ENCODE peak calls at places on chromosomes 16 and 17, in nine cellular contexts. M is breast epithelium; X is neural progenitor cell; B is effector memory CD4-positive, alpha-beta T cell; F is prostate gland; H is HCT116; K is transverse colon; O is uterus; E is body of pancreas. G is an unnamed sample.

GRCh38 chr16:54934536-54935410 is 4.1 kb downstream of the IRX5 start:
- DNase-seq in B (no peak), X (peak), M (peak), H (no peak), F (peak), E (no peak), O (no peak), K (no peak), G (no peak)

GRCh38 chr16:83785455-83785854 is 22.3 kb upstream of the HSBP1 start:
- DNase-seq in O (no peak), E (no peak), B (no peak), H (no peak), F (no peak), M (no peak), K (no peak), X (no peak), G (no peak)

GRCh38 chr17:1918346-1919021 is 88.7 kb downstream of the RPA1 start:
- DNase-seq in H (no peak), B (no peak), E (no peak), K (no peak), O (no peak), M (no peak), X (no peak), F (no peak), G (no peak)

GRCh38 chr17:49403514-49404289 is 11.0 kb downstream of the PHB1 start:
- DNase-seq in H (no peak), M (peak), X (no peak), B (no peak), O (no peak), K (no peak), E (no peak), F (peak), G (no peak)

GRCh38 chr17:7825206-7825980 is 8.6 kb upstream of the KDM6B start:
- DNase-seq in X (peak), H (no peak), O (no peak), K (no peak), F (no peak), M (no peak), B (no peak), E (peak), G (no peak)

GRCh38 chr16:84785843-84786538 is 33.8 kb upstream of the CRISPLD2 start:
- DNase-seq in K (peak), E (peak), O (no peak), B (no peak), H (no peak), X (no peak), M (no peak), F (no peak), G (peak)

GRCh38 chr16:13289515-13289914 is 388.1 kb downstream of the SHISA9 start:
- DNase-seq in X (no peak), M (no peak), E (no peak), F (no peak), O (no peak), K (no peak), B (no peak), H (no peak), G (no peak)

GRCh38 chr16:69894675-69895074 is 56.5 kb upstream of the CLEC18A start:
- DNase-seq in E (no peak), B (no peak), O (no peak), K (no peak), M (peak), F (no peak), X (no peak), H (no peak), G (no peak)

GRCh38 chr16:72256398-72257048 is 84.6 kb upstream of the PMFBP1 start:
- DNase-seq in H (no peak), F (no peak), O (no peak), X (no peak), M (no peak), K (no peak), E (no peak), B (no peak), G (no peak)

GRCh38 chr17:29549169-29549935 is 17.5 kb downstream of the ABHD15 start:
- DNase-seq in X (no peak), K (no peak), H (no peak), B (no peak), F (no peak), O (no peak), M (no peak), E (no peak), G (no peak)

GRCh38 chr17:45228121-45228941 is 6.6 kb downstream of the FMNL1 start:
- DNase-seq in E (peak), X (no peak), K (peak), B (no peak), M (no peak), F (no peak), O (no peak), H (no peak), G (no peak)

GRCh38 chr16:57377080-57377841 is 5.0 kb downstream of the CX3CL1 start:
- DNase-seq in E (no peak), F (no peak), K (no peak), O (no peak), M (peak), H (no peak), X (no peak), B (no peak), G (no peak)

GRCh38 chr17:41406205-41406604 is 8.8 kb upstream of the KRT31 start:
- DNase-seq in F (no peak), B (no peak), X (peak), O (no peak), K (no peak), M (no peak), H (no peak), E (no peak), G (no peak)

GRCh38 chr17:45307290-45308015 is 9.4 kb downstream of the MAP3K14 start:
- DNase-seq in F (peak), O (peak), X (no peak), M (no peak), H (no peak), B (no peak), K (no peak), E (peak), G (no peak)

GRCh38 chr17:3963214-3964201 is 729 bp downstream of the ATP2A3 start:
- DNase-seq in E (peak), M (no peak), B (peak), F (no peak), O (no peak), X (peak), K (peak), H (no peak), G (no peak)

GRCh38 chr17:17001874-17002520 is 30.1 kb upstream of the TNFRSF13B start:
- DNase-seq in H (peak), F (peak), B (peak), E (peak), O (peak), M (peak), K (peak), X (peak), G (peak)

GRCh38 chr16:83932955-83933673 is 19.9 kb upstream of the OSGIN1 start:
- DNase-seq in O (no peak), F (no peak), E (no peak), X (no peak), M (no peak), B (no peak), K (no peak), H (no peak), G (no peak)

GRCh38 chr16:71895679-71896385 is 501 bp downstream of the IST1 start:
- DNase-seq in O (no peak), E (peak), M (peak), F (peak), H (no peak), X (peak), B (no peak), K (peak), G (peak)

GRCh38 chr17:80738406-80738805 is 193.8 kb downstream of the RPTOR start:
- DNase-seq in M (no peak), O (no peak), F (no peak), E (no peak), H (no peak), X (no peak), K (no peak), B (no peak), G (no peak)

GRCh38 chr17:46979023-46979870 is at the start of gene RPRML:
- DNase-seq in E (peak), B (no peak), F (no peak), M (no peak), H (no peak), K (peak), X (peak), O (peak), G (peak)

GRCh38 chr17:46976626-46977270 is 2.3 kb downstream of the RPRML start:
- DNase-seq in H (no peak), K (no peak), B (no peak), O (no peak), M (no peak), X (peak), F (no peak), E (no peak), G (no peak)

GRCh38 chr17:46978489-46979022 is 497 bp downstream of the RPRML start:
- DNase-seq in O (no peak), B (no peak), E (peak), K (no peak), M (no peak), X (peak), F (no peak), H (no peak), G (no peak)

GRCh38 chr17:46977750-46978488 is 1.1 kb downstream of the RPRML start:
- DNase-seq in F (no peak), M (no peak), H (no peak), K (no peak), E (no peak), B (no peak), X (peak), O (no peak), G (no peak)

DNA sequence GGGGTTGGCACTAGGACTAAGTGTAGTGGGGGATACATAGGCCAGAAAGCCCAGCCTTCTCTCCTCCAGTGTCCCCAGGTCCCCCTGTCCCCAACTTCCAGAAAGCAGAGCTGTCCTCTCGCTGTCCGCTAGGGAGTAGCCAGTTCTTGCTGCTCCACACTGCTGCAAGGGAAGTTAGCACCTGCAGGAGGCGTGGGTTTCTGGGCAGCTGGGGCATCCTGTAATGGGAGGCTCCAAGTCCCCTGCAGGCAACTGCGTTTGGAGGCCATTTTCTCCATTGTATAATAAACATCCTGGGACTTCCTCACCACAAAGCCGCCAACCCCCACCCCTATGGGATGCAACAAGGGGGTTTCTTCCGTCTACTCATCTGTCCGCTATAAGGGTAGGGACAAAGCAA is 1.7 kb downstream of the RPRML start:
- DNase-seq in B (no peak), K (peak), H (no peak), X (peak), M (no peak), F (no peak), O (no peak), E (peak), G (no peak)
- H3K4me3 ChIP-seq in B (no peak), K (no peak), H (no peak), X (peak), M (no peak), F (no peak), O (no peak), E (no peak), G (peak)

GRCh38 chr16:79284760-79285159 is 315.8 kb downstream of the MAF start:
- DNase-seq in O (no peak), F (no peak), X (no peak), B (no peak), E (no peak), K (no peak), H (no peak), M (no peak), G (no peak)

GRCh38 chr16:79283578-79283977 is 317.0 kb downstream of the MAF start:
- DNase-seq in X (no peak), F (no peak), B (peak), O (no peak), E (no peak), H (no peak), M (no peak), K (peak), G (no peak)

GRCh38 chr16:79288046-79288445 is 312.5 kb downstream of the MAF start:
- DNase-seq in B (no peak), E (no peak), H (no peak), F (no peak), M (no peak), X (no peak), O (no peak), K (no peak), G (no peak)

GRCh38 chr16:79287424-79287917 is 313.1 kb downstream of the MAF start:
- DNase-seq in E (no peak), O (no peak), H (no peak), B (no peak), X (no peak), K (no peak), M (no peak), F (no peak), G (no peak)

DNA sequence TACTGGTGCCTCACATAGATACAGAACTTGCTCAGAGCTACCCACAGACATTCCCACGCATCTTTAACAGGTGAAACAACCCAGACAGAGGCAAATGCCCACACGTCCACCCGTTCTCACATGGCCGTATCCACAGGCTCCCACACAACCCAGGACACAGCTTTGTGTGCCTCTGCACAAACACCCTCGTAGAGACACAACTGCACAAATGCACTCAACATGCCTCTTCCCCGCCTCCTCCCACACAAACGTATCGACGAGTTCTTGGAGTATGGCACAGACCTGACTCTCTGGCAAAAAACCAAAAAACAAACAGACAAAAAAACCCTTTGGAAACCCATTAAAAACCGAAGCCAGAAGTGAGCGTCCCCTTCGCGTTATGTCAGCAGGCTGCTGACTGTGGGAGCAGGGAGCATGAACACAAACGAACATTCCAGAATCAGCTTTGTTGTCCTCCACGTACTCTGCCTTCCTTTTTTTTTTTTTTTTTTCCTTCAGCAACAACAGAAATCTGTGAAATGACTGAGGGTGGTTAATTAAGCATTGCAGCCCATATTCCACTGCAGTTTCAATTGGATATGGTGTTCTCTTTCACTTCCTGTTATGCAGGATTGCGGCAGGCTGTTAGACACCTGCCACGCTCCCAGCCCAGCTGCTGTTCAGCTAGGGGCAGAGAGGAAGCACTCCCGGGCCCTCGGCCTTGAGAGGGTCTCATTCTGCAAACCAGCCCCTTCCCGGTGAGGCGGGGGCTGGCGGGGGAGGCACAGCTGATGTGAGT is 313.7 kb downstream of the MAF start:
- DNase-seq in H (no peak), F (peak), O (peak), K (peak), X (peak), B (no peak), E (peak), M (no peak), G (peak)
- H3K4me3 ChIP-seq in H (no peak), F (no peak), O (no peak), K (no peak), X (no peak), B (peak), E (no peak), M (peak), G (peak)

GRCh38 chr17:31308935-31309334 is 4.9 kb downstream of the EVI2B start:
- DNase-seq in F (no peak), E (no peak), B (no peak), H (no peak), X (no peak), M (no peak), O (no peak), K (no peak), G (no peak)

GRCh38 chr17:31308372-31308905 is 5.4 kb downstream of the EVI2B start:
- DNase-seq in B (no peak), F (no peak), X (no peak), K (no peak), E (no peak), H (no peak), O (no peak), M (no peak), G (no peak)

GRCh38 chr17:31310260-31310659 is 3.6 kb downstream of the EVI2B start:
- DNase-seq in B (peak), H (no peak), E (no peak), X (no peak), M (no peak), K (no peak), F (no peak), O (no peak), G (no peak)

GRCh38 chr17:31310877-31311276 is 3.0 kb downstream of the EVI2B start:
- DNase-seq in X (no peak), F (no peak), E (no peak), O (no peak), K (peak), M (no peak), H (no peak), B (no peak), G (no peak)

GRCh38 chr17:31309525-31309924 is 4.3 kb downstream of the EVI2B start:
- DNase-seq in F (no peak), X (no peak), B (no peak), H (no peak), K (no peak), E (no peak), M (no peak), O (no peak), G (no peak)
- H3K4me3 ChIP-seq in F (no peak), X (no peak), B (peak), H (no peak), K (no peak), E (no peak), M (no peak), O (no peak), G (no peak)

DNA sequence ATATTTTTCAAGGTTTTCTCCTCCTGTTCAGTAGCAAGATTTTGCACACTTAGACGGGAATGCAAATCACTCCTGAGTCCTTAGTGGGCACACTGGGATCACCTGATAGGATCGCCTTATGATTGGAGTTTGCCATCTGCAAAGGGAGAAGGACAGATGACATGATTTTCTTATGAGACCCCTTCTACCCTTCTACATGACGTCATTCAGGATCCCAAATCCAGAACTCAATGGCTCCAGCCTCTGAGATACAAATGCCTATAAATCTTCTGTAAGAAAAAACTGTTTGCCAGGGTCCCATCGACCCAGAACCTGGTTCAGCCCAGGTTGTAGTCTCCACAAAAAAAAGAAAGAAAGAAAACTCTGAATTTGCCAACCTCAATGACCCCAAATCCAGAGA is 6.9 kb downstream of the ZNF423 start:
- DNase-seq in X (no peak), O (no peak), K (no peak), F (no peak), M (no peak), E (no peak), B (no peak), H (no peak), G (no peak)
- H3K4me3 ChIP-seq in X (no peak), O (no peak), K (no peak), F (no peak), M (no peak), E (no peak), B (no peak), H (no peak), G (no peak)

DNA sequence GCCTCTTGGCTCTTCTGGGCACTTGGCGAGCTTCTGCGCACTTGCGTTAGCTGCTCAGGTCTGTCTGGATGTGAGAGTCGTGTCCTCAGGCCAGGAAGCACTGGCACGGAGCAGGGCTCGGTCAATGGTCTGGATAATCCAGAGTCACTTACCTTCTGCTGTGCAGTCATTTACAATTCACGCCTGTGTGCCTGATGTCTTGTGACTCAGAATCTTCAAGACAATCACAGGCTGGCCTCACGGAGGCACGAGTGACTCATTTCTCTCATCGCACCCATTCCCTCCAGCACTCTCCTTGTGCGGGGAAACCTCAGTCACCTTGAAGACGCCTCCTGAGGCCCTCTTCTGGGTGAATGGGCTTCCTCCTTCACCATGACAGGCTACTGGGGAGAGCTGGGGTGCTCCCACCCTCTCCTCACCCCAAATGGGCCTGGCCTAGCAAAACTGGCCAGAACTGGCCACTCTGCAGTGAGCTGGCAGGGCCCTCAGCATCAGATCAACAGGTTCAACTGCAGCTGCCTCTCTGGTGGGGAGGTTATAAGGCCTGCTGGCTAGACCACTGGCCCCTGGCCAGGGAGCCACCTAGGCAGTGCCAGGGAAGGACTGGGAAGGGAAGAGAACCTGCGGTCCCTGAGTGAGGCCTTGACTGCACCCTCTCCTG is 1.9 kb upstream of the CAPN15 start:
- DNase-seq in M (peak), O (no peak), X (no peak), B (no peak), H (peak), F (no peak), K (no peak), E (peak), G (no peak)
- H3K4me3 ChIP-seq in M (peak), O (peak), X (peak), B (no peak), H (peak), F (peak), K (no peak), E (no peak), G (peak)